ENCODE peak calls at places on chromosome 9, in seven cellular contexts. H, T, G, Q, S, I and M are unnamed samples.

GRCh38 chr9:103364753-103365152 is 369.6 kb downstream of the CYLC2 start:
- DNase-seq in I (no peak), Q (no peak), S (peak), G (peak), T (no peak), H (no peak), M (peak)

GRCh38 chr9:36739538-36740116 is 166.9 kb downstream of the MELK start:
- DNase-seq in G (no peak), I (no peak), T (no peak), H (no peak), Q (no peak), S (no peak), M (no peak)

GRCh38 chr9:75378036-75378435 is 289.7 kb downstream of the OSTF1 start:
- DNase-seq in I (no peak), Q (peak), G (no peak), H (no peak), T (no peak), S (no peak), M (no peak)

GRCh38 chr9:33677961-33678360 is 117.4 kb upstream of the PRSS3 start:
- DNase-seq in S (no peak), I (no peak), Q (no peak), T (no peak), G (no peak), H (no peak), M (no peak)

GRCh38 chr9:137613738-137614523 is 4.9 kb upstream of the EHMT1 start:
- DNase-seq in Q (no peak), G (no peak), H (no peak), T (no peak), S (no peak), I (no peak), M (no peak)

GRCh38 chr9:87514136-87514535 is 16.5 kb downstream of the DAPK1 start:
- DNase-seq in G (no peak), S (no peak), H (no peak), I (no peak), T (no peak), Q (no peak), M (no peak)

GRCh38 chr9:119451426-119451825 is 82.2 kb upstream of the BRINP1 start:
- DNase-seq in S (no peak), T (no peak), Q (no peak), I (no peak), H (no peak), G (no peak), M (no peak)

GRCh38 chr9:86854898-86855523 is 92.3 kb downstream of the GAS1 start:
- DNase-seq in T (no peak), S (peak), Q (no peak), G (peak), H (no peak), I (peak), M (peak)

GRCh38 chr9:21591221-21592062 is 109.3 kb upstream of the IFNE start:
- DNase-seq in I (peak), S (peak), T (peak), G (peak), Q (no peak), H (peak), M (peak)

GRCh38 chr9:34654317-34655083 is 2.5 kb downstream of the IL11RA start:
- DNase-seq in Q (no peak), G (peak), H (no peak), I (peak), T (peak), S (no peak), M (peak)

GRCh38 chr9:95100071-95100627 is 217.4 kb downstream of the FANCC start:
- DNase-seq in T (no peak), S (peak), Q (no peak), I (peak), G (peak), H (no peak), M (peak)

GRCh38 chr9:89428901-89429890 is 68.7 kb downstream of the SEMA4D start:
- DNase-seq in T (no peak), G (no peak), H (no peak), I (no peak), Q (no peak), S (no peak), M (no peak)

GRCh38 chr9:97964901-97965300 is 18.2 kb upstream of the ANP32B start:
- DNase-seq in S (no peak), Q (no peak), T (no peak), G (no peak), I (no peak), H (no peak), M (no peak)

GRCh38 chr9:107487521-107488399 is 1.8 kb downstream of the KLF4 start:
- DNase-seq in T (peak), I (peak), Q (peak), S (peak), H (no peak), G (peak), M (peak)

GRCh38 chr9:34995288-34996060 is 5.9 kb downstream of the DNAJB5 start:
- DNase-seq in S (peak), H (no peak), I (peak), Q (no peak), T (no peak), G (peak), M (peak)

GRCh38 chr9:108160705-108161233 is 671.2 kb upstream of the KLF4 start:
- DNase-seq in H (no peak), G (no peak), Q (no peak), T (no peak), I (no peak), S (no peak), M (no peak)

GRCh38 chr9:105007143-105007542 is 79.2 kb upstream of the ABCA1 start:
- DNase-seq in S (peak), Q (peak), T (peak), G (peak), H (no peak), I (peak), M (peak)

GRCh38 chr9:96619109-96619435 is 571 bp downstream of the CDC14B start:
- DNase-seq in T (no peak), Q (no peak), G (no peak), S (no peak), I (no peak), H (no peak), M (no peak)

GRCh38 chr9:114738581-114739316 is 56.8 kb upstream of the TEX48 start:
- DNase-seq in I (peak), T (peak), G (peak), Q (peak), H (peak), S (peak), M (peak)

GRCh38 chr9:22649384-22649783 is 202.8 kb downstream of the DMRTA1 start:
- DNase-seq in Q (no peak), G (peak), H (no peak), S (no peak), I (peak), T (no peak), M (peak)

GRCh38 chr9:29213374-29214161 is 1640.3 kb upstream of the C9orf72 start:
- DNase-seq in H (no peak), Q (no peak), I (no peak), G (no peak), S (peak), T (no peak), M (no peak)

GRCh38 chr9:18776836-18777820 is 255.9 kb downstream of the SAXO1 start:
- DNase-seq in H (no peak), Q (no peak), G (no peak), S (no peak), I (no peak), T (no peak), M (no peak)

GRCh38 chr9:89361816-89362646 is 43.7 kb downstream of the SECISBP2 start:
- DNase-seq in Q (no peak), I (no peak), T (no peak), S (no peak), H (no peak), G (no peak), M (no peak)

GRCh38 chr9:14797442-14797841 is 74.9 kb upstream of the CER1 start:
- DNase-seq in S (peak), G (peak), Q (no peak), T (no peak), I (peak), H (no peak), M (no peak)

GRCh38 chr9:12774861-12775367 is at the start of gene LURAP1L:
- DNase-seq in Q (no peak), H (peak), G (peak), S (peak), T (peak), I (peak), M (peak)

GRCh38 chr9:100352727-100353505 is at the start of gene TEX10:
- DNase-seq in Q (peak), I (peak), S (peak), G (peak), T (peak), H (peak), M (peak)

GRCh38 chr9:84975926-84976325 is 306.4 kb downstream of the NTRK2 start:
- DNase-seq in H (no peak), S (no peak), G (no peak), I (no peak), T (no peak), Q (no peak), M (no peak)

GRCh38 chr9:5110867-5111681 is 74.4 kb downstream of the INSL6 start:
- DNase-seq in I (no peak), Q (no peak), S (no peak), G (no peak), T (no peak), H (no peak), M (no peak)

GRCh38 chr9:136769710-136770191 is 5.4 kb upstream of the LCN15 start:
- DNase-seq in S (peak), I (peak), T (no peak), H (no peak), Q (no peak), G (no peak), M (no peak)

GRCh38 chr9:96061293-96061987 is 185.9 kb downstream of the ERCC6L2 start:
- DNase-seq in G (peak), T (no peak), I (peak), H (peak), S (peak), Q (no peak), M (peak)

GRCh38 chr9:94269264-94269663 is 10.2 kb downstream of the ZNF169 start:
- DNase-seq in T (no peak), I (no peak), H (no peak), G (no peak), S (peak), Q (no peak), M (no peak)

GRCh38 chr9:37683531-37684371 is 33.0 kb downstream of the FRMPD1 start:
- DNase-seq in T (no peak), I (no peak), S (no peak), Q (no peak), H (no peak), G (no peak), M (no peak)

GRCh38 chr9:119801311-119801710 is 432.1 kb upstream of the BRINP1 start:
- DNase-seq in I (no peak), H (no peak), G (peak), S (no peak), T (no peak), Q (no peak), M (peak)

GRCh38 chr9:97276310-97276852 is 31.1 kb upstream of the CCDC180 start:
- DNase-seq in S (no peak), G (no peak), Q (no peak), T (no peak), H (no peak), I (no peak), M (no peak)

GRCh38 chr9:131744715-131745201 is 4.9 kb upstream of the RAPGEF1 start:
- DNase-seq in H (no peak), T (no peak), Q (peak), G (no peak), S (no peak), I (no peak), M (no peak)

GRCh38 chr9:84122572-84122971 is 142.0 kb downstream of the RMI1 start:
- DNase-seq in I (no peak), T (no peak), G (no peak), H (no peak), S (no peak), Q (no peak), M (no peak)

GRCh38 chr9:93223241-93224180 is 39.6 kb downstream of the WNK2 start:
- DNase-seq in G (peak), T (no peak), H (peak), I (peak), S (peak), Q (no peak), M (peak)

GRCh38 chr9:93226819-93227218 is 42.9 kb downstream of the WNK2 start:
- DNase-seq in T (no peak), G (no peak), Q (no peak), S (no peak), H (no peak), I (no peak), M (no peak)

GRCh38 chr9:93225892-93226291 is 42.0 kb downstream of the WNK2 start:
- DNase-seq in Q (no peak), I (no peak), G (no peak), T (no peak), H (no peak), S (no peak), M (no peak)

GRCh38 chr9:93225417-93225816 is 41.5 kb downstream of the WNK2 start:
- DNase-seq in H (no peak), I (no peak), T (no peak), S (no peak), G (no peak), Q (no peak), M (no peak)

DNA sequence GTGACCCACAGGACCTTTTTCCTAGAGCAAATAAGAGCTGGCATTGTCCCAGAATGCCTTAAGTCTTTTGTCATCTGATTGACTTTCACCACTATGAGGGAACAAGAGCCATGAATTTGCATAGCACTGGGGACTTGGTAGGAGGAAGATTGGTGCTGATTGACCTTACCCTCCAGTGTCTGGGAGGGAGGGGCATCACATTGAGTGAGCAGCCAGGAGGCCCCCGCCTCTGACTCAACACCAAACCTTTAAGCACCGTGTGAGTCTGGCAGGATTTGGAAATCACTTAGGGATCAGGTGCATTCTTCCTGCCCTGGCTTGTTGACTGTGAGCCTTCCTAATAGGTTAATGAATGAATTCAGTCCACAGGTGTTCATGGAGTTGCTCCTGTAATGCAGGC is 40.7 kb downstream of the WNK2 start:
- DNase-seq in S (peak), T (no peak), H (peak), Q (no peak), I (no peak), G (no peak), M (no peak)
- H3K4me3 ChIP-seq in S (no peak), T (no peak), H (no peak), Q (no peak), I (no peak), G (no peak), M (no peak)

GRCh38 chr9:113355197-113355596 is 5.9 kb downstream of the BSPRY start:
- DNase-seq in G (no peak), S (no peak), T (no peak), Q (no peak), H (no peak), I (peak), M (peak)
- TF ChIP-seq CTCF in G (peak), S (no peak), T (no peak), Q (no peak), H (peak), I (no peak), M (peak)

DNA sequence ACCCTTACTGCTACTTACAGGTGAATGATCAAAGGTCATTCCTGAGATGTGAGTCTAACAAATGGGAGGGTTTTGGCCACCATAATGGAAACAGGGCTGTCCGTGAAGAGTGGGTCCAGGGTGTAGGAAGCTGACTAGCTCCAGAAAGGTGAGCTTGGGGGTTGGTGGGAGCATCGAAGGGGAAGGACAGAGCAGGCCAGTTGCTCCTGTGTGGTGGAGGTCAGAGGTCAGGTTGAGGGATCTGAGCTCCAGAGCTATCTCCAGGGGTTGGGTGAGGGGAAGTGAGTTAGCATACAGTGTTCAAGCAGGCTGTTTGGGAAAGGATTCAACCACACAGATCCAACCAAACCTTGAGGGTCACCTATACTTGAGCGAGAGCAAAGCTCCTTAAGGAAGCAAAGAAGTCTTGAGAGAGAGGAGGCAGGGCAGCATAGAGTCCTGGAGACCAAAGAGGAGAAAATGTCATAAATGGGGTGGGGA is 18.7 kb upstream of the GLDC start:
- DNase-seq in Q (no peak), S (no peak), I (no peak), T (no peak), G (no peak), H (no peak), M (no peak)
- H3K4me3 ChIP-seq in Q (no peak), S (no peak), I (no peak), T (no peak), G (no peak), H (no peak), M (no peak)

DNA sequence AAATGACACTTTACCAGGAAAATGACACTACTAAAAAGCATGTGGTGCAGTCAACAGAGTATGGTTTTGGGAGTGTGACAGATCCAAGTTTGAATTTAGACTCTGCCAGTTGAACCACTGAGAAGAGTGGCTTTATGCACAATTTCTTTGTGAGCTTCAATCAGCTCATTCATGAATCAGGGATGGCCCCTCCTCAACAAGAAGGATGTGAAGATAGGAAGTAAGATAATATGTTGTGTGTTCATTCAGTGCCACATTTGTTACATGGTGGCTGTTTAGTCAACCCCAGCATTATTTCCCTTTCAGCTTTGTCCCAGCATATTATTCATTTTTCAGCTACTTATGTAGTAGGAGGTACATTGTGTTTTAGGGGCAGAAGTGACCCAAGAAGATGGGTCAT is 140.1 kb downstream of the TLE4 start:
- DNase-seq in I (no peak), H (no peak), S (no peak), Q (no peak), G (no peak), T (no peak), M (no peak)
- TF ChIP-seq CTCF in I (no peak), H (no peak), S (no peak), Q (no peak), G (no peak), T (no peak), M (no peak)

GRCh38 chr9:128103589-128103962 is 24.0 kb downstream of the PTGES2 start:
- DNase-seq in Q (peak), S (no peak), T (no peak), I (no peak), G (no peak), H (no peak), M (no peak)

GRCh38 chr9:128102196-128102595 is 25.3 kb downstream of the PTGES2 start:
- DNase-seq in T (no peak), I (no peak), G (no peak), S (no peak), H (no peak), Q (peak), M (no peak)

GRCh38 chr9:128102861-128103588 is 24.5 kb downstream of the PTGES2 start:
- DNase-seq in Q (peak), H (no peak), S (no peak), G (no peak), I (no peak), T (no peak), M (no peak)

GRCh38 chr9:128105538-128106175 is 21.9 kb downstream of the PTGES2 start:
- DNase-seq in H (no peak), S (no peak), G (no peak), Q (peak), T (no peak), I (no peak), M (no peak)

GRCh38 chr9:128104171-128104618 is 23.3 kb downstream of the PTGES2 start:
- DNase-seq in G (no peak), S (no peak), T (no peak), I (no peak), Q (peak), H (no peak), M (peak)
- H3K4me3 ChIP-seq in G (no peak), S (no peak), T (no peak), I (no peak), Q (no peak), H (no peak), M (no peak)

DNA sequence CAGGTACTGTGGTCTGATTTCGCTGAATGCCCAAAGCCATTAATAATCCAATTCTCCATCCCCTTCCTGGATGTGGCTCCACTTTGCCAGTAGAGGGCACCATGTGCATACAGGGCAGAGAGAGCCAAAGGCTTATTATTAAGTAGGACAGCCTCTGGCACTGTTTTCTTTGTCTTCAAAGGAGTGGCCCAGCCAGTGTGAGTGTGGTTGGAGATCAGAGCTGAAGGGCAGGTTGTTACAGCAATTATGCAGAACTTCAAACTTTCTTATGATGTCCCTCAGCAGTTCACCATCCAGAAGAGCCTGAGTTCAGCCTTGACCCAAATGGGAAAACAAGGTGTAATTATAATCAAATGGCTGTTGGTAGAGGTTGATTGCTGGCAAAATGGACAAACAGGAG is 38.6 kb upstream of the CEMIP2 start:
- DNase-seq in H (peak), Q (peak), T (peak), S (peak), G (peak), I (peak), M (peak)
- TF ChIP-seq CTCF in H (peak), Q (peak), T (peak), S (peak), G (peak), I (peak), M (peak)

GRCh38 chr9:126516561-126516935 is 97.2 kb upstream of the LMX1B start:
- DNase-seq in S (no peak), G (no peak), H (no peak), T (no peak), Q (no peak), I (no peak), M (no peak)
- H3K4me3 ChIP-seq in S (no peak), G (peak), H (peak), T (peak), Q (peak), I (peak), M (peak)